ENCODE peak calls at places on chromosomes 11 and 22, in eight cellular contexts. One of them, this sample, is unnamed.

GRCh38 chr11:77155556-77156130 is 27.6 kb downstream of the MYO7A start:
- DNase-seq in cardiac muscle cell: no peak
- DNase-seq in mammary epithelial cell: no peak
- DNase-seq in SJSA1: no peak
- DNase-seq in ascending aorta: no peak
- DNase-seq in CD4-positive, CD25-positive, alpha-beta regulatory T cell: no peak
- DNase-seq in tibial artery: no peak
- DNase-seq in GM12878: no peak
- DNase-seq in this sample: no peak

GRCh38 chr11:58067685-58068084 is 36.9 kb downstream of the OR6Q1 start:
- DNase-seq in cardiac muscle cell: no peak
- DNase-seq in mammary epithelial cell: no peak
- DNase-seq in SJSA1: no peak
- DNase-seq in ascending aorta: no peak
- DNase-seq in CD4-positive, CD25-positive, alpha-beta regulatory T cell: no peak
- DNase-seq in tibial artery: no peak
- DNase-seq in GM12878: no peak
- DNase-seq in this sample: no peak

GRCh38 chr22:23240639-23241389 is 60.5 kb downstream of the BCR start:
- DNase-seq in cardiac muscle cell: no peak
- DNase-seq in mammary epithelial cell: peak; percentile 15
- DNase-seq in SJSA1: no peak
- DNase-seq in ascending aorta: no peak
- DNase-seq in CD4-positive, CD25-positive, alpha-beta regulatory T cell: no peak
- DNase-seq in tibial artery: no peak
- DNase-seq in GM12878: no peak
- DNase-seq in this sample: no peak

GRCh38 chr11:3134651-3135490 is 30.2 kb downstream of the OSBPL5 start:
- DNase-seq in cardiac muscle cell: no peak
- DNase-seq in mammary epithelial cell: no peak
- DNase-seq in SJSA1: no peak
- DNase-seq in ascending aorta: peak; percentile 60
- DNase-seq in CD4-positive, CD25-positive, alpha-beta regulatory T cell: no peak
- DNase-seq in tibial artery: peak; percentile 65
- DNase-seq in GM12878: no peak
- DNase-seq in this sample: no peak

GRCh38 chr11:76380161-76380976 is 563 bp downstream of the THAP12 start:
- DNase-seq in cardiac muscle cell: peak; percentile 15
- DNase-seq in mammary epithelial cell: peak; percentile 31
- DNase-seq in SJSA1: peak; percentile 6
- DNase-seq in ascending aorta: no peak
- DNase-seq in CD4-positive, CD25-positive, alpha-beta regulatory T cell: peak; percentile 67
- DNase-seq in tibial artery: peak; percentile 67
- DNase-seq in GM12878: no peak
- DNase-seq in this sample: no peak

GRCh38 chr11:84022221-84022620 is 736.1 kb upstream of the CCDC90B start:
- DNase-seq in cardiac muscle cell: no peak
- DNase-seq in mammary epithelial cell: no peak
- DNase-seq in SJSA1: no peak
- DNase-seq in ascending aorta: no peak
- DNase-seq in CD4-positive, CD25-positive, alpha-beta regulatory T cell: no peak
- DNase-seq in tibial artery: no peak
- DNase-seq in GM12878: no peak
- DNase-seq in this sample: no peak

GRCh38 chr11:8287297-8288070 is 23.8 kb upstream of the LMO1 start:
- DNase-seq in cardiac muscle cell: no peak
- DNase-seq in mammary epithelial cell: no peak
- DNase-seq in SJSA1: no peak
- DNase-seq in ascending aorta: no peak
- DNase-seq in CD4-positive, CD25-positive, alpha-beta regulatory T cell: no peak
- DNase-seq in tibial artery: peak; percentile 37
- DNase-seq in GM12878: no peak
- DNase-seq in this sample: no peak

GRCh38 chr22:35630387-35630793 is 13.3 kb upstream of the MB start:
- DNase-seq in cardiac muscle cell: peak; percentile 69
- DNase-seq in mammary epithelial cell: peak; percentile 42
- DNase-seq in SJSA1: peak; percentile 85
- DNase-seq in ascending aorta: no peak
- DNase-seq in CD4-positive, CD25-positive, alpha-beta regulatory T cell: no peak
- DNase-seq in tibial artery: no peak
- DNase-seq in GM12878: no peak
- DNase-seq in this sample: no peak

GRCh38 chr11:50169634-50170033 is 137.0 kb downstream of the OR4C45 start:
- DNase-seq in cardiac muscle cell: no peak
- DNase-seq in mammary epithelial cell: no peak
- DNase-seq in SJSA1: no peak
- DNase-seq in ascending aorta: no peak
- DNase-seq in CD4-positive, CD25-positive, alpha-beta regulatory T cell: no peak
- DNase-seq in tibial artery: no peak
- DNase-seq in GM12878: no peak
- DNase-seq in this sample: no peak

GRCh38 chr11:63490551-63491239 is at the start of gene PLAAT5:
- DNase-seq in cardiac muscle cell: peak; percentile 81
- DNase-seq in mammary epithelial cell: no peak
- DNase-seq in SJSA1: no peak
- DNase-seq in ascending aorta: no peak
- DNase-seq in CD4-positive, CD25-positive, alpha-beta regulatory T cell: no peak
- DNase-seq in tibial artery: no peak
- DNase-seq in GM12878: no peak
- DNase-seq in this sample: no peak

GRCh38 chr11:116234989-116235567 is 537.7 kb downstream of the BUD13 start:
- DNase-seq in cardiac muscle cell: no peak
- DNase-seq in mammary epithelial cell: no peak
- DNase-seq in SJSA1: no peak
- DNase-seq in ascending aorta: no peak
- DNase-seq in CD4-positive, CD25-positive, alpha-beta regulatory T cell: no peak
- DNase-seq in tibial artery: no peak
- DNase-seq in GM12878: no peak
- DNase-seq in this sample: no peak

GRCh38 chr11:47494996-47495855 is 46.3 kb upstream of the RAPSN start:
- DNase-seq in cardiac muscle cell: peak; percentile 83
- DNase-seq in mammary epithelial cell: no peak
- DNase-seq in SJSA1: no peak
- DNase-seq in ascending aorta: no peak
- DNase-seq in CD4-positive, CD25-positive, alpha-beta regulatory T cell: no peak
- DNase-seq in tibial artery: no peak
- DNase-seq in GM12878: no peak
- DNase-seq in this sample: peak; percentile 68

GRCh38 chr11:31802000-31802551 is 9.0 kb downstream of the PAX6 start:
- DNase-seq in cardiac muscle cell: no peak
- DNase-seq in mammary epithelial cell: no peak
- DNase-seq in SJSA1: no peak
- DNase-seq in ascending aorta: no peak
- DNase-seq in CD4-positive, CD25-positive, alpha-beta regulatory T cell: no peak
- DNase-seq in tibial artery: no peak
- DNase-seq in GM12878: no peak
- DNase-seq in this sample: no peak

GRCh38 chr11:46069595-46069994 is 51.7 kb downstream of the PHF21A start:
- DNase-seq in cardiac muscle cell: no peak
- DNase-seq in mammary epithelial cell: no peak
- DNase-seq in SJSA1: no peak
- DNase-seq in ascending aorta: no peak
- DNase-seq in CD4-positive, CD25-positive, alpha-beta regulatory T cell: peak; percentile 7
- DNase-seq in tibial artery: no peak
- DNase-seq in GM12878: no peak
- DNase-seq in this sample: no peak

GRCh38 chr22:46026907-46027218 is 49.9 kb upstream of the WNT7B start:
- DNase-seq in cardiac muscle cell: no peak
- DNase-seq in mammary epithelial cell: no peak
- DNase-seq in SJSA1: no peak
- DNase-seq in ascending aorta: no peak
- DNase-seq in CD4-positive, CD25-positive, alpha-beta regulatory T cell: no peak
- DNase-seq in tibial artery: peak; percentile 52
- DNase-seq in GM12878: no peak
- DNase-seq in this sample: no peak
- H3K27me3 ChIP-seq in cardiac muscle cell: peaks cover 62% of the 10 kb centered on the region
- H3K27me3 ChIP-seq in mammary epithelial cell: no peaks in the 10 kb centered on the region
- H3K27me3 ChIP-seq in SJSA1: peaks cover 17% of the 10 kb centered on the region
- H3K27me3 ChIP-seq in ascending aorta: no peaks in the 10 kb centered on the region
- H3K27me3 ChIP-seq in CD4-positive, CD25-positive, alpha-beta regulatory T cell: peaks cover 14% of the 10 kb centered on the region
- H3K27me3 ChIP-seq in tibial artery: no peaks in the 10 kb centered on the region
- H3K27me3 ChIP-seq in GM12878: peaks cover 9% of the 10 kb centered on the region
- H3K27me3 ChIP-seq in this sample: no peaks in the 10 kb centered on the region

DNA sequence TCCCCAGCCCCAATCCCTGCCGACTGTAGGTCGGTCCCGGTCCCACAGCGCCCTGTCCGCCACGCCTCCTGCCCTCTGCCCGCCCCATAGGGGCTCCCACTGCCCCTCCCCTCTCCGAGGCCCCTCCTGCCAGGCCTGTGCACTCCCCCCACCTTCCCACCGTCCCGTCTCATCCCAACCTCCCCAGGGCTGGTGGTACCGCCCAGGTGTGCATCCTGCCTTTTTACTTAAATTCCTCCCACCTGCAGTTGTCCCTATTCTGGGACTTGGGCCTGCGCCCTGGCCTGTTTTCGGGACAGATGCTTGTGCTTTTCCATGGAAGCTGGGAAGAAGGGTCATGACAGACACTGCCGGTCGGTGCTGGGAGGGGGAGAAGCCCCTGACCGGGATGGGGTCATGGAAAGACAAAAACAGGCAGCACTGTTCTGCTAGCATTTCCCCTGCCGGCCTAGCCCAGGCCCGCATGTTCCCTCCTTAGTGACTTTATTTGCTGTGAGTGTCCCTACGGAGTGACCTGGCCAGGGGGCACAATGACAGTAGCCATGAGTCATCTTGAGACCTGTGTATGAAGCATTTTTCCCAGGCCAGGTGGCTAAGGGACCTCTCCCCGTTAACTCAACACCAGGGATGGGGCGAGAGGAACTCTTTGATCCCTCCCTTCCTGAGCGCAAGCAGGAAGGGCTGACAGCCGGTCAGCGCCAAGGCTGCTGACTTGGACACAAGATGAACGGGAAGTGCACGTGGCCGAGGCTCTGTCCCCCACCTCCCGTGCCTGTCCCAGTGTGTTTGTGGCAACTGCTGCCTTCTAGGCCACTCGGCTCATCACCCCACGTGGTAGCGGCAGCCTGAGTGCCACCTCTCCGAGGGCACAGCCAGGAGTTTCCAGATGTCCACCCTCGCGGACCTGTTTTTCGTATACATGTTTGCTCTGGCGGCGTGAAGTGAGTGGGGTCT is 7.1 kb downstream of the TBX1 start:
- DNase-seq in cardiac muscle cell: no peak
- DNase-seq in mammary epithelial cell: no peak
- DNase-seq in SJSA1: no peak
- DNase-seq in ascending aorta: no peak
- DNase-seq in CD4-positive, CD25-positive, alpha-beta regulatory T cell: no peak
- DNase-seq in tibial artery: no peak
- DNase-seq in GM12878: no peak
- DNase-seq in this sample: no peak
- H3K4me3 ChIP-seq in cardiac muscle cell: no peak overlapping the region
- H3K4me3 ChIP-seq in mammary epithelial cell: no peak overlapping the region
- H3K4me3 ChIP-seq in SJSA1: no peak overlapping the region
- H3K4me3 ChIP-seq in ascending aorta: no peak overlapping the region
- H3K4me3 ChIP-seq in CD4-positive, CD25-positive, alpha-beta regulatory T cell: no peak overlapping the region
- H3K4me3 ChIP-seq in tibial artery: no peak overlapping the region
- H3K4me3 ChIP-seq in GM12878: no peak overlapping the region
- H3K4me3 ChIP-seq in this sample: no peak overlapping the region

GRCh38 chr11:74806267-74806666 is 57.6 kb downstream of the RNF169 start:
- DNase-seq in cardiac muscle cell: no peak
- DNase-seq in mammary epithelial cell: peak; percentile 19
- DNase-seq in SJSA1: no peak
- DNase-seq in ascending aorta: no peak
- DNase-seq in CD4-positive, CD25-positive, alpha-beta regulatory T cell: no peak
- DNase-seq in tibial artery: no peak
- DNase-seq in GM12878: no peak
- DNase-seq in this sample: no peak

DNA sequence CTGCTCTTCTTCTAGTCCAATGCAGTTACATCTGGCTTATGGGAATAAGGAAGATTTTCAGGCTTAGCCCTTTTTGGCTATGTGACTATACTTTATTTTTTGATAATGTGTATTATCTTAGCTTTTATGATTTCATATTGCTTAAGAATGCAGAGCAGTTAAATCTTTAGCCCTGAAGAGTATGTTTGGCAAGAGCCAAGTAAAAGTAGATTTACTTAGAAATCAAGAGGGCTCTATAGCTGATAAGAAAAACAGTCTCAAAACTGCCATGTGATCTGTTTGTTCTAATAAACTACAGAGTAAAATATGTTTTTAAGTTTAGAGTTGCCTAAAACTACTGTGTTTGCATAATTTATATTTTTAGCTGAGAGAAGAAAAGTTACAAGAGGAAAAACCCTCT is 61.2 kb downstream of the RNF169 start:
- DNase-seq in cardiac muscle cell: no peak
- DNase-seq in mammary epithelial cell: no peak
- DNase-seq in SJSA1: no peak
- DNase-seq in ascending aorta: no peak
- DNase-seq in CD4-positive, CD25-positive, alpha-beta regulatory T cell: no peak
- DNase-seq in tibial artery: no peak
- DNase-seq in GM12878: no peak
- DNase-seq in this sample: no peak
- H3K36me3 ChIP-seq in cardiac muscle cell: no peaks in the 10 kb centered on the region
- H3K36me3 ChIP-seq in mammary epithelial cell: peaks cover 9% of the 10 kb centered on the region
- H3K36me3 ChIP-seq in SJSA1: peaks cover 8% of the 10 kb centered on the region
- H3K36me3 ChIP-seq in ascending aorta: no peaks in the 10 kb centered on the region
- H3K36me3 ChIP-seq in CD4-positive, CD25-positive, alpha-beta regulatory T cell: peaks cover 30% of the 10 kb centered on the region
- H3K36me3 ChIP-seq in tibial artery: no peaks in the 10 kb centered on the region
- H3K36me3 ChIP-seq in GM12878: peaks cover 7% of the 10 kb centered on the region
- H3K36me3 ChIP-seq in this sample: no peaks in the 10 kb centered on the region

GRCh38 chr11:60842688-60843605 is 1.0 kb downstream of the CCDC86 start:
- DNase-seq in cardiac muscle cell: no peak
- DNase-seq in mammary epithelial cell: no peak
- DNase-seq in SJSA1: no peak
- DNase-seq in ascending aorta: no peak
- DNase-seq in CD4-positive, CD25-positive, alpha-beta regulatory T cell: no peak
- DNase-seq in tibial artery: no peak
- DNase-seq in GM12878: no peak
- DNase-seq in this sample: no peak

GRCh38 chr11:60844045-60844869 is 2.3 kb downstream of the CCDC86 start:
- DNase-seq in cardiac muscle cell: no peak
- DNase-seq in mammary epithelial cell: no peak
- DNase-seq in SJSA1: no peak
- DNase-seq in ascending aorta: no peak
- DNase-seq in CD4-positive, CD25-positive, alpha-beta regulatory T cell: no peak
- DNase-seq in tibial artery: no peak
- DNase-seq in GM12878: no peak
- DNase-seq in this sample: no peak

GRCh38 chr11:60844870-60845221 is 2.9 kb downstream of the CCDC86 start:
- DNase-seq in cardiac muscle cell: no peak
- DNase-seq in mammary epithelial cell: no peak
- DNase-seq in SJSA1: no peak
- DNase-seq in ascending aorta: no peak
- DNase-seq in CD4-positive, CD25-positive, alpha-beta regulatory T cell: no peak
- DNase-seq in tibial artery: no peak
- DNase-seq in GM12878: no peak
- DNase-seq in this sample: no peak

GRCh38 chr11:60847281-60847680 is 5.4 kb downstream of the CCDC86 start:
- DNase-seq in cardiac muscle cell: no peak
- DNase-seq in mammary epithelial cell: no peak
- DNase-seq in SJSA1: no peak
- DNase-seq in ascending aorta: no peak
- DNase-seq in CD4-positive, CD25-positive, alpha-beta regulatory T cell: no peak
- DNase-seq in tibial artery: no peak
- DNase-seq in GM12878: no peak
- DNase-seq in this sample: no peak

DNA sequence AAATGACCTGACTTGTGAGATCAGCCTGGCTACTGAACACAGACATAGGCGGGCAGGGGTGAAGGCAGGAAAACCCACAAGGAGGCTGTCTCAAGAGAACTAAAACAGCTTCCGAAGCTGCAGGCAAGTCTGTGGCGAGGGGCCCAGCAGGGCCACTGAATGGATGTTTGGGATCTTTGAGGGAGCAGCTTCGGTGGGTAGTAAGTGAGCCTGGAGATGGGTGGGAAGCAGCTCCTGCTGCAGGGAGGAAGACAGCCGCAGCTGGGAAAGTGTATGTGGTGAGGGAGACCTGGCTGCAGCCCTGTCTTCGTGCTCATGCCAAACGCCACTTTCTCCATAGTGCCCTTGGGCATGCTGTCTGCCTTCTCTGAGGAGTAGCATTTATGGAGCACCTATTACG is 3.4 kb downstream of the CCDC86 start:
- DNase-seq in cardiac muscle cell: no peak
- DNase-seq in mammary epithelial cell: no peak
- DNase-seq in SJSA1: no peak
- DNase-seq in ascending aorta: no peak
- DNase-seq in CD4-positive, CD25-positive, alpha-beta regulatory T cell: no peak
- DNase-seq in tibial artery: no peak
- DNase-seq in GM12878: no peak
- DNase-seq in this sample: no peak
- H3K27me3 ChIP-seq in cardiac muscle cell: no peaks in the 10 kb centered on the region
- H3K27me3 ChIP-seq in mammary epithelial cell: no peaks in the 10 kb centered on the region
- H3K27me3 ChIP-seq in SJSA1: no peaks in the 10 kb centered on the region
- H3K27me3 ChIP-seq in ascending aorta: no peaks in the 10 kb centered on the region
- H3K27me3 ChIP-seq in CD4-positive, CD25-positive, alpha-beta regulatory T cell: no peaks in the 10 kb centered on the region
- H3K27me3 ChIP-seq in tibial artery: no peaks in the 10 kb centered on the region
- H3K27me3 ChIP-seq in GM12878: no peaks in the 10 kb centered on the region
- H3K27me3 ChIP-seq in this sample: no peaks in the 10 kb centered on the region